ENCODE peak calls at places on chromosomes 12 and 14, in ten cellular contexts. One of them, this sample, is unnamed.

GRCh38 chr12:31363416-31363809 is 37.5 kb upstream of the SINHCAF start:
- DNase-seq in heart left ventricle: no peak
- DNase-seq in bronchial epithelial cell: no peak
- DNase-seq in uterus: no peak
- DNase-seq in K562: no peak
- DNase-seq in brain microvascular endothelial cell: no peak
- DNase-seq in H1: no peak
- DNase-seq in upper lobe of right lung: no peak
- DNase-seq in right atrium auricular region: no peak
- DNase-seq in heart right ventricle: no peak
- DNase-seq in this sample: no peak

GRCh38 chr12:20150835-20151234 is 217.5 kb upstream of the PDE3A start:
- DNase-seq in upper lobe of right lung: no peak
- DNase-seq in heart left ventricle: no peak
- DNase-seq in brain microvascular endothelial cell: no peak
- DNase-seq in heart right ventricle: no peak
- DNase-seq in K562: no peak
- DNase-seq in uterus: no peak
- DNase-seq in bronchial epithelial cell: no peak
- DNase-seq in right atrium auricular region: no peak
- DNase-seq in H1: no peak
- DNase-seq in this sample: no peak

GRCh38 chr12:57864382-57864781 is 17.9 kb upstream of the CTDSP2 start:
- DNase-seq in brain microvascular endothelial cell: no peak
- DNase-seq in heart left ventricle: no peak
- DNase-seq in K562: no peak
- DNase-seq in bronchial epithelial cell: no peak
- DNase-seq in heart right ventricle: no peak
- DNase-seq in upper lobe of right lung: no peak
- DNase-seq in right atrium auricular region: no peak
- DNase-seq in H1: no peak
- DNase-seq in uterus: peak; percentile 35
- DNase-seq in this sample: no peak

GRCh38 chr12:75000120-75000519 is 209.5 kb downstream of the KCNC2 start:
- DNase-seq in bronchial epithelial cell: no peak
- DNase-seq in uterus: no peak
- DNase-seq in right atrium auricular region: no peak
- DNase-seq in H1: no peak
- DNase-seq in heart left ventricle: no peak
- DNase-seq in K562: no peak
- DNase-seq in upper lobe of right lung: no peak
- DNase-seq in brain microvascular endothelial cell: no peak
- DNase-seq in heart right ventricle: no peak
- DNase-seq in this sample: no peak

GRCh38 chr14:102817942-102818940 is 41.0 kb downstream of the TRAF3 start:
- DNase-seq in upper lobe of right lung: no peak
- DNase-seq in heart left ventricle: no peak
- DNase-seq in brain microvascular endothelial cell: no peak
- DNase-seq in heart right ventricle: no peak
- DNase-seq in uterus: no peak
- DNase-seq in K562: no peak
- DNase-seq in H1: no peak
- DNase-seq in bronchial epithelial cell: peak; percentile 25
- DNase-seq in right atrium auricular region: no peak
- DNase-seq in this sample: no peak

GRCh38 chr14:90398315-90398811 is 1.5 kb downstream of the CALM1 start:
- DNase-seq in H1: peak; percentile 54
- DNase-seq in K562: peak; percentile 43
- DNase-seq in uterus: no peak
- DNase-seq in brain microvascular endothelial cell: peak; percentile 26
- DNase-seq in bronchial epithelial cell: peak; percentile 25
- DNase-seq in upper lobe of right lung: peak; percentile 79
- DNase-seq in right atrium auricular region: no peak
- DNase-seq in heart left ventricle: peak; percentile 76
- DNase-seq in heart right ventricle: peak; percentile 48
- DNase-seq in this sample: no peak

GRCh38 chr12:6961278-6961694 is 9.2 kb downstream of the PHB2 start:
- DNase-seq in upper lobe of right lung: peak; percentile 94
- DNase-seq in heart right ventricle: peak; percentile 50
- DNase-seq in uterus: peak; percentile 81
- DNase-seq in K562: peak; percentile 70
- DNase-seq in brain microvascular endothelial cell: no peak
- DNase-seq in heart left ventricle: peak; percentile 84
- DNase-seq in H1: no peak
- DNase-seq in right atrium auricular region: peak; percentile 79
- DNase-seq in bronchial epithelial cell: peak; percentile 76
- DNase-seq in this sample: no peak

GRCh38 chr12:1726753-1727152 is 35.9 kb downstream of the ADIPOR2 start:
- DNase-seq in uterus: no peak
- DNase-seq in K562: no peak
- DNase-seq in heart right ventricle: no peak
- DNase-seq in brain microvascular endothelial cell: no peak
- DNase-seq in heart left ventricle: no peak
- DNase-seq in bronchial epithelial cell: no peak
- DNase-seq in right atrium auricular region: no peak
- DNase-seq in H1: no peak
- DNase-seq in upper lobe of right lung: no peak
- DNase-seq in this sample: no peak

GRCh38 chr12:15274561-15274967 is 47.7 kb upstream of the PTPRO start:
- DNase-seq in upper lobe of right lung: no peak
- DNase-seq in H1: no peak
- DNase-seq in bronchial epithelial cell: peak; percentile 92
- DNase-seq in brain microvascular endothelial cell: no peak
- DNase-seq in uterus: peak; percentile 37
- DNase-seq in right atrium auricular region: no peak
- DNase-seq in K562: no peak
- DNase-seq in heart left ventricle: no peak
- DNase-seq in heart right ventricle: no peak
- DNase-seq in this sample: no peak

GRCh38 chr12:68483592-68484373 is 126.9 kb upstream of the RAP1B start:
- DNase-seq in uterus: no peak
- DNase-seq in H1: no peak
- DNase-seq in bronchial epithelial cell: peak; percentile 90
- DNase-seq in brain microvascular endothelial cell: peak; percentile 29
- DNase-seq in right atrium auricular region: no peak
- DNase-seq in heart left ventricle: no peak
- DNase-seq in upper lobe of right lung: no peak
- DNase-seq in K562: no peak
- DNase-seq in heart right ventricle: no peak
- DNase-seq in this sample: peak; percentile 33

GRCh38 chr14:77986808-77987207 is 183.4 kb upstream of the NRXN3 start:
- DNase-seq in upper lobe of right lung: no peak
- DNase-seq in brain microvascular endothelial cell: no peak
- DNase-seq in heart left ventricle: no peak
- DNase-seq in right atrium auricular region: no peak
- DNase-seq in uterus: no peak
- DNase-seq in bronchial epithelial cell: no peak
- DNase-seq in heart right ventricle: no peak
- DNase-seq in H1: no peak
- DNase-seq in K562: no peak
- DNase-seq in this sample: no peak

GRCh38 chr12:29255061-29255460 is 106.0 kb downstream of the FAR2 start:
- DNase-seq in bronchial epithelial cell: no peak
- DNase-seq in right atrium auricular region: no peak
- DNase-seq in H1: no peak
- DNase-seq in upper lobe of right lung: no peak
- DNase-seq in heart left ventricle: no peak
- DNase-seq in heart right ventricle: no peak
- DNase-seq in brain microvascular endothelial cell: no peak
- DNase-seq in uterus: no peak
- DNase-seq in K562: no peak
- DNase-seq in this sample: no peak

GRCh38 chr14:69652942-69653680 is 41.7 kb downstream of the SUSD6 start:
- DNase-seq in upper lobe of right lung: no peak
- DNase-seq in bronchial epithelial cell: no peak
- DNase-seq in heart left ventricle: no peak
- DNase-seq in H1: no peak
- DNase-seq in K562: peak; percentile 62
- DNase-seq in uterus: no peak
- DNase-seq in heart right ventricle: peak; percentile 37
- DNase-seq in right atrium auricular region: no peak
- DNase-seq in brain microvascular endothelial cell: no peak
- DNase-seq in this sample: no peak

GRCh38 chr12:46457958-46458357 is 85.4 kb upstream of the SLC38A2 start:
- DNase-seq in right atrium auricular region: no peak
- DNase-seq in heart left ventricle: no peak
- DNase-seq in K562: no peak
- DNase-seq in uterus: no peak
- DNase-seq in brain microvascular endothelial cell: no peak
- DNase-seq in H1: no peak
- DNase-seq in bronchial epithelial cell: no peak
- DNase-seq in upper lobe of right lung: no peak
- DNase-seq in heart right ventricle: no peak
- DNase-seq in this sample: no peak

GRCh38 chr12:58750484-58750883 is 169.8 kb downstream of the LRIG3 start:
- DNase-seq in heart right ventricle: no peak
- DNase-seq in uterus: no peak
- DNase-seq in K562: no peak
- DNase-seq in upper lobe of right lung: no peak
- DNase-seq in bronchial epithelial cell: peak; percentile 97
- DNase-seq in right atrium auricular region: no peak
- DNase-seq in brain microvascular endothelial cell: peak; percentile 82
- DNase-seq in heart left ventricle: no peak
- DNase-seq in H1: no peak
- DNase-seq in this sample: peak; percentile 88

GRCh38 chr12:12913626-12914388 is 22.4 kb downstream of the GPRC5A start:
- DNase-seq in upper lobe of right lung: no peak
- DNase-seq in H1: no peak
- DNase-seq in heart left ventricle: no peak
- DNase-seq in bronchial epithelial cell: no peak
- DNase-seq in heart right ventricle: no peak
- DNase-seq in right atrium auricular region: no peak
- DNase-seq in uterus: no peak
- DNase-seq in K562: no peak
- DNase-seq in brain microvascular endothelial cell: no peak
- DNase-seq in this sample: no peak

GRCh38 chr14:91021991-91022621 is 38.3 kb downstream of the RPS6KA5 start:
- DNase-seq in K562: no peak
- DNase-seq in bronchial epithelial cell: peak; percentile 21
- DNase-seq in brain microvascular endothelial cell: no peak
- DNase-seq in heart right ventricle: no peak
- DNase-seq in heart left ventricle: no peak
- DNase-seq in H1: no peak
- DNase-seq in upper lobe of right lung: no peak
- DNase-seq in right atrium auricular region: no peak
- DNase-seq in uterus: no peak
- DNase-seq in this sample: no peak

GRCh38 chr12:116319851-116320621 is 42.5 kb upstream of the MED13L start:
- DNase-seq in brain microvascular endothelial cell: peak; percentile 87
- DNase-seq in H1: no peak
- DNase-seq in heart right ventricle: peak; percentile 72
- DNase-seq in heart left ventricle: no peak
- DNase-seq in right atrium auricular region: peak; percentile 81
- DNase-seq in uterus: peak; percentile 81
- DNase-seq in K562: no peak
- DNase-seq in upper lobe of right lung: no peak
- DNase-seq in bronchial epithelial cell: peak; percentile 93
- DNase-seq in this sample: peak; percentile 96

GRCh38 chr12:52327086-52327829 is 6.1 kb upstream of the KRT83 start:
- DNase-seq in H1: peak; percentile 75
- DNase-seq in right atrium auricular region: peak; percentile 72
- DNase-seq in brain microvascular endothelial cell: peak; percentile 85
- DNase-seq in bronchial epithelial cell: peak; percentile 99
- DNase-seq in uterus: peak; percentile 55
- DNase-seq in heart right ventricle: peak; percentile 61
- DNase-seq in heart left ventricle: no peak
- DNase-seq in K562: peak; percentile 21
- DNase-seq in upper lobe of right lung: peak; percentile 82
- DNase-seq in this sample: peak; percentile 70

GRCh38 chr12:12491634-12492033 is 71.0 kb downstream of the DUSP16 start:
- DNase-seq in heart left ventricle: no peak
- DNase-seq in upper lobe of right lung: no peak
- DNase-seq in K562: peak; percentile 4
- DNase-seq in brain microvascular endothelial cell: no peak
- DNase-seq in heart right ventricle: no peak
- DNase-seq in bronchial epithelial cell: no peak
- DNase-seq in right atrium auricular region: no peak
- DNase-seq in H1: no peak
- DNase-seq in uterus: no peak
- DNase-seq in this sample: no peak

GRCh38 chr14:68975667-68976066 is 3.4 kb downstream of the ACTN1 start:
- DNase-seq in right atrium auricular region: no peak
- DNase-seq in heart right ventricle: no peak
- DNase-seq in brain microvascular endothelial cell: peak; percentile 83
- DNase-seq in K562: no peak
- DNase-seq in uterus: peak; percentile 70
- DNase-seq in heart left ventricle: no peak
- DNase-seq in upper lobe of right lung: no peak
- DNase-seq in H1: no peak
- DNase-seq in bronchial epithelial cell: peak; percentile 91
- DNase-seq in this sample: peak; percentile 41

GRCh38 chr12:11273449-11273848 is 3.9 kb upstream of the PRB3 start:
- DNase-seq in uterus: no peak
- DNase-seq in H1: no peak
- DNase-seq in K562: no peak
- DNase-seq in heart right ventricle: no peak
- DNase-seq in brain microvascular endothelial cell: no peak
- DNase-seq in bronchial epithelial cell: peak; percentile 35
- DNase-seq in right atrium auricular region: no peak
- DNase-seq in upper lobe of right lung: no peak
- DNase-seq in heart left ventricle: no peak
- DNase-seq in this sample: no peak
- H3K4me3 ChIP-seq in uterus: no peak overlapping the region
- H3K4me3 ChIP-seq in H1: no peak overlapping the region
- H3K4me3 ChIP-seq in K562: no peak overlapping the region
- H3K4me3 ChIP-seq in heart right ventricle: no peak overlapping the region
- H3K4me3 ChIP-seq in brain microvascular endothelial cell: no peak overlapping the region
- H3K4me3 ChIP-seq in bronchial epithelial cell: no peak overlapping the region
- H3K4me3 ChIP-seq in right atrium auricular region: no peak overlapping the region
- H3K4me3 ChIP-seq in upper lobe of right lung: no peak overlapping the region
- H3K4me3 ChIP-seq in heart left ventricle: no peak overlapping the region
- H3K4me3 ChIP-seq in this sample: no peak overlapping the region

GRCh38 chr14:104561661-104562495 is 17.7 kb upstream of the C14orf180 start:
- DNase-seq in K562: no peak
- DNase-seq in upper lobe of right lung: no peak
- DNase-seq in uterus: no peak
- DNase-seq in heart right ventricle: no peak
- DNase-seq in bronchial epithelial cell: no peak
- DNase-seq in H1: no peak
- DNase-seq in heart left ventricle: peak; percentile 48
- DNase-seq in right atrium auricular region: no peak
- DNase-seq in brain microvascular endothelial cell: no peak
- DNase-seq in this sample: no peak
- H3K27me3 ChIP-seq in K562: peaks cover 34% of the 10 kb centered on the region
- H3K27me3 ChIP-seq in upper lobe of right lung: peaks cover 28% of the 10 kb centered on the region
- H3K27me3 ChIP-seq in uterus: no peaks in the 10 kb centered on the region
- H3K27me3 ChIP-seq in heart right ventricle: no peaks in the 10 kb centered on the region
- H3K27me3 ChIP-seq in bronchial epithelial cell: peaks cover 2% of the 10 kb centered on the region
- H3K27me3 ChIP-seq in H1: no peaks in the 10 kb centered on the region
- H3K27me3 ChIP-seq in heart left ventricle: no peaks in the 10 kb centered on the region
- H3K27me3 ChIP-seq in right atrium auricular region: no peaks in the 10 kb centered on the region
- H3K27me3 ChIP-seq in brain microvascular endothelial cell: no peaks in the 10 kb centered on the region
- H3K27me3 ChIP-seq in this sample: no peaks in the 10 kb centered on the region

GRCh38 chr12:45121224-45121623 is 70.3 kb upstream of the DBX2 start:
- DNase-seq in bronchial epithelial cell: no peak
- DNase-seq in H1: no peak
- DNase-seq in right atrium auricular region: no peak
- DNase-seq in K562: no peak
- DNase-seq in heart right ventricle: no peak
- DNase-seq in heart left ventricle: no peak
- DNase-seq in upper lobe of right lung: no peak
- DNase-seq in uterus: no peak
- DNase-seq in brain microvascular endothelial cell: no peak
- DNase-seq in this sample: no peak
- TF ChIP-seq CTCF in bronchial epithelial cell: no peak
- TF ChIP-seq CTCF in H1: no peak
- TF ChIP-seq CTCF in right atrium auricular region: no peak
- TF ChIP-seq CTCF in K562: no peak
- TF ChIP-seq CTCF in heart right ventricle: no peak
- TF ChIP-seq CTCF in heart left ventricle: no peak
- TF ChIP-seq CTCF in upper lobe of right lung: no peak
- TF ChIP-seq CTCF in uterus: no peak
- TF ChIP-seq CTCF in brain microvascular endothelial cell: peak; percentile 1
- TF ChIP-seq CTCF in this sample: no peak

GRCh38 chr12:25056486-25057130 is 107.7 kb upstream of the BCAT1 start:
- DNase-seq in heart right ventricle: no peak
- DNase-seq in K562: no peak
- DNase-seq in heart left ventricle: no peak
- DNase-seq in brain microvascular endothelial cell: no peak
- DNase-seq in uterus: no peak
- DNase-seq in bronchial epithelial cell: peak; percentile 74
- DNase-seq in H1: no peak
- DNase-seq in upper lobe of right lung: no peak
- DNase-seq in right atrium auricular region: no peak
- DNase-seq in this sample: no peak
- H3K4me3 ChIP-seq in heart right ventricle: no peak overlapping the region
- H3K4me3 ChIP-seq in K562: no peak overlapping the region
- H3K4me3 ChIP-seq in heart left ventricle: no peak overlapping the region
- H3K4me3 ChIP-seq in brain microvascular endothelial cell: no peak overlapping the region
- H3K4me3 ChIP-seq in uterus: no peak overlapping the region
- H3K4me3 ChIP-seq in bronchial epithelial cell: no peak overlapping the region
- H3K4me3 ChIP-seq in H1: no peak overlapping the region
- H3K4me3 ChIP-seq in upper lobe of right lung: no peak overlapping the region
- H3K4me3 ChIP-seq in right atrium auricular region: no peak overlapping the region
- H3K4me3 ChIP-seq in this sample: no peak overlapping the region